ENCODE peak calls at places on chromosomes 11 and 22, in six cellular contexts. H, V, R, E, K and P are unnamed samples.
A peak's percentile ranks its signal among the peaks of the same experiment; 100 is the strongest.

GRCh38 chr22:39429916-39430575 is 26.8 kb upstream of the MGAT3 start:
- DNase-seq in R (no peak), H (no peak), E (no peak), V (no peak), K (no peak), P (no peak)

GRCh38 chr11:6962141-6962540 is 35.9 kb downstream of the ZNF215 start:
- DNase-seq in E (no peak), R (no peak), K (no peak), H (no peak), V (no peak), P (no peak)

GRCh38 chr22:24516301-24516737 is 21.2 kb downstream of the UPB1 start:
- DNase-seq in V (peak; percentile 76), R (no peak), H (no peak), K (no peak), E (peak; percentile 91), P (no peak)

GRCh38 chr11:64132388-64132771 is 33.5 kb downstream of the MACROD1 start:
- DNase-seq in R (no peak), H (no peak), E (no peak), V (no peak), K (no peak), P (no peak)

GRCh38 chr11:67613960-67614715 is 7.4 kb downstream of the NDUFV1 start:
- DNase-seq in K (peak; percentile 76), E (peak; percentile 42), V (peak; percentile 72), R (no peak), H (peak; percentile 90), P (peak; percentile 33)

GRCh38 chr22:46175631-46176030 is 25.3 kb downstream of the PPARA start:
- DNase-seq in V (peak; percentile 16), H (no peak), R (no peak), E (no peak), K (no peak), P (peak; percentile 63)

GRCh38 chr11:119432484-119433368 is 9.8 kb upstream of the THY1 start:
- DNase-seq in H (no peak), R (no peak), K (no peak), E (peak; percentile 58), V (peak; percentile 95), P (no peak)

GRCh38 chr11:59899532-59899931 is 20.9 kb downstream of the OOSP3 start:
- DNase-seq in K (no peak), H (no peak), E (peak; percentile 26), V (no peak), R (no peak), P (peak; percentile 63)

GRCh38 chr11:5749836-5750235 is 4.2 kb upstream of the OR52N4 start:
- DNase-seq in R (no peak), V (no peak), H (no peak), K (no peak), E (no peak), P (no peak)